ENCODE peak calls at places on chromosomes 6 and 20, in ten cellular contexts. A, Q, H, P, M, V, J, I, R and K are unnamed samples.

GRCh38 chr20:38049800-38050199 is 16.3 kb downstream of the RPRD1B start:
- DNase-seq in A (no peak), Q (no peak), H (no peak), P (no peak), M (no peak), V (no peak), J (no peak), I (no peak), R (no peak), K (no peak)

GRCh38 chr20:49594143-49594928 is 26.4 kb upstream of the PTGIS start:
- DNase-seq in A (peak; percentile 77), Q (peak; percentile 55), H (no peak), P (peak; percentile 26), M (no peak), V (no peak), J (no peak), I (no peak), R (peak; percentile 76), K (peak; percentile 81)

GRCh38 chr6:96742702-96743101 is 94.6 kb downstream of the GPR63 start:
- DNase-seq in A (no peak), Q (no peak), H (no peak), P (no peak), M (no peak), V (no peak), J (no peak), I (no peak), R (no peak), K (no peak)

GRCh38 chr6:112153926-112154621 is 66.7 kb downstream of the FAM229B start:
- DNase-seq in A (no peak), Q (no peak), H (peak; percentile 1), P (no peak), M (no peak), V (no peak), J (no peak), I (no peak), R (no peak), K (no peak)

GRCh38 chr20:50645253-50646068 is 45.9 kb downstream of the RIPOR3 start:
- DNase-seq in A (peak; percentile 68), Q (peak; percentile 79), H (peak; percentile 99), P (peak; percentile 75), M (peak; percentile 80), V (peak; percentile 93), J (peak; percentile 56), I (no peak), R (peak; percentile 89), K (peak; percentile 88)

GRCh38 chr20:58271596-58272460 is 37.7 kb upstream of the RAB22A start:
- DNase-seq in A (no peak), Q (no peak), H (no peak), P (no peak), M (no peak), V (no peak), J (no peak), I (no peak), R (no peak), K (no peak)

GRCh38 chr6:137495652-137496391 is 1.6 kb upstream of the OLIG3 start:
- DNase-seq in A (no peak), Q (no peak), H (no peak), P (no peak), M (no peak), V (no peak), J (no peak), I (no peak), R (no peak), K (no peak)

GRCh38 chr6:116847234-116847633 is 18.4 kb upstream of the GPRC6A start:
- DNase-seq in A (no peak), Q (no peak), H (peak; percentile 4), P (no peak), M (peak; percentile 35), V (no peak), J (no peak), I (no peak), R (no peak), K (no peak)

GRCh38 chr6:135182993-135183531 is 2.0 kb downstream of the MYB start:
- DNase-seq in A (peak; percentile 65), Q (no peak), H (no peak), P (no peak), M (no peak), V (no peak), J (peak; percentile 17), I (peak; percentile 89), R (no peak), K (no peak)

GRCh38 chr20:49586967-49587587 is 19.1 kb upstream of the PTGIS start:
- DNase-seq in A (no peak), Q (no peak), H (no peak), P (no peak), M (no peak), V (no peak), J (no peak), I (no peak), R (no peak), K (peak; percentile 92)

GRCh38 chr6:26054937-26055669 is 32.1 kb upstream of the HFE start:
- DNase-seq in A (peak; percentile 87), Q (peak; percentile 92), H (peak; percentile 70), P (peak; percentile 86), M (peak; percentile 98), V (peak; percentile 94), J (peak; percentile 91), I (peak; percentile 93), R (peak; percentile 92), K (peak; percentile 84)
- TF ChIP-seq POLR2A in A (no peak), Q (no peak), H (peak; percentile 66), P (peak; percentile 53), M (no peak), V (peak; percentile 58), J (peak; percentile 87), I (peak; percentile 49), R (peak; percentile 55), K (peak; percentile 7)

DNA sequence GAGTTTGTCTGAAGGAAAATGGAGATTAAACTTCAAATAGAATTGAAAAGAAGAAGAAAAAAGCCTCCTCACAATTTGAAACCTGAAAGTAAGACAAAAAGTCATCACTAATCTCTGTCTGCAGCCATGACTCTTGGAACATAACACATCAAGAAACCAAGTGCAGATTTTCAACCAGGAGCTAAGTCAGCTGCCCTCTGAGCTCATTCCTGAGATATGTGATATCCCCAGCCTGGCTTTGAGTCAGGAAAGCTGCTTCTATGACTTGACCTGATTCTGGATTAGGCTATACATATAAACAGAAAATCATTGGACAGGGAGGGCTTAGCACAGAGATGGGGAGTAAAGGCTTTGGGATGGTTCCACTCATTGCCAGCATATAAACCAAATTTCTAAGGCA is 891.4 kb downstream of the TFAP2A start:
- DNase-seq in A (no peak), Q (no peak), H (no peak), P (no peak), M (no peak), V (no peak), J (no peak), I (no peak), R (no peak), K (no peak)
- H3K27ac ChIP-seq in A (no peak overlapping the region), Q (no peak overlapping the region), H (no peak overlapping the region), P (no peak overlapping the region), M (no peak overlapping the region), V (no peak overlapping the region), J (no peak overlapping the region), I (no peak overlapping the region), R (no peak overlapping the region), K (no peak overlapping the region)

GRCh38 chr6:20403766-20404640 is 2.3 kb downstream of the E2F3 start:
- DNase-seq in A (peak; percentile 34), Q (no peak), H (peak; percentile 16), P (no peak), M (peak; percentile 12), V (no peak), J (no peak), I (no peak), R (no peak), K (peak; percentile 19)

GRCh38 chr6:20401403-20402180 is at the start of gene E2F3:
- DNase-seq in A (peak; percentile 100), Q (peak; percentile 100), H (peak; percentile 97), P (peak; percentile 100), M (peak; percentile 100), V (peak; percentile 100), J (peak; percentile 100), I (peak; percentile 98), R (peak; percentile 100), K (peak; percentile 100)

GRCh38 chr6:20403080-20403765 is 1.5 kb downstream of the E2F3 start:
- DNase-seq in A (peak; percentile 84), Q (peak; percentile 92), H (peak; percentile 49), P (peak; percentile 71), M (peak; percentile 80), V (peak; percentile 76), J (peak; percentile 91), I (peak; percentile 99), R (peak; percentile 62), K (peak; percentile 54)

GRCh38 chr6:20400476-20401402 is 940 bp upstream of the E2F3 start:
- DNase-seq in A (no peak), Q (peak; percentile 20), H (peak; percentile 57), P (no peak), M (peak; percentile 84), V (no peak), J (peak; percentile 21), I (peak; percentile 82), R (peak; percentile 25), K (peak; percentile 24)

DNA sequence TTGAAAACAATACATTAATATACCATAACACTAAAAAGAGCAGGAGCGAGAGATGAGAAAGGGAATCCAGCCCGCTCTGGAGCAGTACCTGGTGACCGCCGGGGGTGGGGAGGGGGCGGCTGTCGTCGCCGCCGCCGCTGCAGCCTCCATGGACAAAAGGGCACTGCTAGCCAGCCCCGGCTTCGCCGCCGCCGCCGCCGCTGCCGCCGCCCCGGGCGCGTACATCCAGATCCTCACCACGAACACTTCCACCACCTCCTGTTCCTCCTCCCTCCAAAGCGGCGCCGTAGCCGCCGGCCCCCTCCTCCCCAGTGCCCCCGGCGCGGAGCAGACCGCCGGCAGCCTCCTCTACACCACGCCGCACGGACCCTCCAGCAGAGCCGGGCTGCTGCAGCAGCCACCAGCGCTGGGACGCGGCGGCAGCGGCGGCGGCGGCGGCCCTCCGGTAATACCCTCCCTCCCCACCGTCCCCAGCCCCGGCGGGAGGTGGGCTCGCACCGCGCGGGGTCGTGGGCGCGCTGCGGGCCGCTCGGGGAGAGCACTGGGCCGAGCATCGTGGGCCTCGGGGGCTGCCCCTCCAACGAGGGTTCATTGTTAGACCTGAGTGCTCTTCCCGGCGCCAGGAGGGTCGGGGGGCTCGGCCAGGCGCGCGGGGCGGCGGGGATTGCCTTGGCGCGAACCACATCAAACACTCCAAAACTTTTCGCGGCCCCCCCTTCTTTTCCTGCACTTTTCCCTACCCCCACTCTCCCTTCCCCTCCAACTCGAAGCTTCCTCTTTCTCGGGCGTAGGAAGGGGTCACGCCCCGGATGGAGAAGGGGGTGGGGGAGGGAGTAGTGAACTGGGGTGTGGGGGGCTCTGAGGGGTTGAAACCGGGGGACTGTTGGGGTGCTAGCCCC is 751 bp downstream of the E2F3 start:
- DNase-seq in A (peak; percentile 35), Q (peak; percentile 54), H (peak; percentile 42), P (peak; percentile 16), M (peak; percentile 12), V (no peak), J (peak; percentile 60), I (peak; percentile 93), R (peak; percentile 19), K (peak; percentile 22)
- TF ChIP-seq POLR2A in A (no peak), Q (no peak), H (peak; percentile 1), P (no peak), M (peak; percentile 30), V (no peak), J (no peak), I (no peak), R (no peak), K (no peak)

DNA sequence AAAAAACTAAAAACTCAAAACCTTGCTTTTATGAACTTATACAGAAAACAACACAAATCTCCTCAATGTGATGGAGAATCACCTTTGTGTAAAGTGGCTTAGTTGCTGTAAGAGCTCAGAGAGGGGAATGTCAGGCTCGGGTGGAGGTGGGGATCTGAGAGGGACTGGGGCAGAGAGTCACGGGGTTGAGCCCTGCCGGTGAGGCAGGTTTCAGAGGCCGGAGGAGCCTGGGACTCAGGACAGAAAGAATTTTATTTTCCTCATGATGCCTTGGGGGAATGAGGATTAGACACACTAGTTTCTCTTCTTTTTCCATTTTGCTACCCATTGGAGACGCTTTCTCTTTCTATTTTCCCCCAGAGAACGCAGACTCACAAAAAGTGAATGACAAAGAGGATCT is 252.3 kb upstream of the FOXQ1 start:
- DNase-seq in A (no peak), Q (no peak), H (no peak), P (no peak), M (no peak), V (no peak), J (no peak), I (no peak), R (no peak), K (no peak)
- H3K27ac ChIP-seq in A (no peak overlapping the region), Q (no peak overlapping the region), H (no peak overlapping the region), P (no peak overlapping the region), M (no peak overlapping the region), V (no peak overlapping the region), J (no peak overlapping the region), I (no peak overlapping the region), R (no peak overlapping the region), K (no peak overlapping the region)